ENCODE peak calls at places on chromosomes 16 and 17, in four cellular contexts. One of them, this sample, is unnamed.
A peak's percentile ranks its signal among the peaks of the same experiment; 100 is the strongest.

GRCh38 chr17:80605326-80606066 is 60.9 kb downstream of the RPTOR start:
- DNase-seq in T-helper 2 cell: no peak
- DNase-seq in GM12865: peak; percentile 92
- DNase-seq in hepatocyte: peak; percentile 60
- DNase-seq in this sample: peak; percentile 57

GRCh38 chr17:82841921-82842596 is 2.2 kb upstream of the ZNF750 start:
- DNase-seq in T-helper 2 cell: no peak
- DNase-seq in GM12865: no peak
- DNase-seq in hepatocyte: no peak
- DNase-seq in this sample: no peak

GRCh38 chr17:51013322-51013721 is 107.3 kb downstream of the SPAG9 start:
- DNase-seq in T-helper 2 cell: no peak
- DNase-seq in GM12865: no peak
- DNase-seq in hepatocyte: no peak
- DNase-seq in this sample: no peak

GRCh38 chr17:42233148-42233547 is 38.9 kb upstream of the GHDC start:
- DNase-seq in T-helper 2 cell: no peak
- DNase-seq in GM12865: no peak
- DNase-seq in hepatocyte: no peak
- DNase-seq in this sample: no peak

GRCh38 chr17:17767096-17767470 is 69.7 kb downstream of the SREBF1 start:
- DNase-seq in T-helper 2 cell: no peak
- DNase-seq in GM12865: no peak
- DNase-seq in hepatocyte: no peak
- DNase-seq in this sample: no peak

GRCh38 chr16:72168365-72168764 is 3.6 kb downstream of the PMFBP1 start:
- DNase-seq in T-helper 2 cell: no peak
- DNase-seq in GM12865: no peak
- DNase-seq in hepatocyte: no peak
- DNase-seq in this sample: no peak

GRCh38 chr16:62213763-62214162 is 177.5 kb upstream of the CDH8 start:
- DNase-seq in T-helper 2 cell: no peak
- DNase-seq in GM12865: peak; percentile 15
- DNase-seq in hepatocyte: no peak
- DNase-seq in this sample: no peak

GRCh38 chr16:48252013-48252412 is 4.7 kb upstream of the ABCC11 start:
- DNase-seq in T-helper 2 cell: no peak
- DNase-seq in GM12865: no peak
- DNase-seq in hepatocyte: no peak
- DNase-seq in this sample: no peak

GRCh38 chr16:83727018-83727417 is 80.8 kb upstream of the HSBP1 start:
- DNase-seq in T-helper 2 cell: no peak
- DNase-seq in GM12865: no peak
- DNase-seq in hepatocyte: no peak
- DNase-seq in this sample: no peak